ENCODE peak calls at places on chromosomes 11 and 22, in ten cellular contexts. A is mammary epithelial cell, V is mesenchymal stem cell, H is fibroblast of lung, Q is GM23248, N is HCT116, Y is PC-3, F is adipocyte, R is neuronal stem cell, O is MM.1S. M is an unnamed sample. For H3K4me1, the result is how much of the 10 kb centered on the place peaks cover.

GRCh38 chr22:21568207-21569075 is 927 bp downstream of the UBE2L3 start:
- DNase-seq in A (no peak), V (peak), H (peak), Q (peak), N (no peak), Y (no peak), F (peak), R (no peak), O (peak), M (peak)

GRCh38 chr22:42001127-42001526 is 2.5 kb downstream of the WBP2NL start:
- DNase-seq in A (no peak), V (peak), H (no peak), Q (peak), N (no peak), Y (no peak), F (no peak), R (no peak), O (no peak), M (peak)

GRCh38 chr11:123421589-123421988 is 8.5 kb upstream of the GRAMD1B start:
- DNase-seq in A (no peak), V (no peak), H (no peak), Q (no peak), N (no peak), Y (no peak), F (no peak), R (no peak), O (no peak), M (no peak)

GRCh38 chr11:116851631-116852030 is 14.2 kb upstream of the APOA1 start:
- DNase-seq in A (no peak), V (no peak), H (peak), Q (no peak), N (no peak), Y (no peak), F (no peak), R (no peak), O (no peak), M (no peak)

GRCh38 chr11:67545280-67545679 is 22.0 kb upstream of the CABP2 start:
- DNase-seq in A (no peak), V (no peak), H (no peak), Q (no peak), N (no peak), Y (no peak), F (no peak), R (no peak), O (no peak), M (peak)

GRCh38 chr22:20299736-20300136 is 20.1 kb downstream of the DGCR6L start:
- DNase-seq in A (peak), V (peak), H (no peak), Q (peak), N (no peak), Y (peak), F (no peak), R (no peak), O (no peak), M (no peak)

GRCh38 chr22:32389685-32390084 is 22.4 kb downstream of the RTCB start:
- DNase-seq in A (no peak), V (peak), H (no peak), Q (peak), N (no peak), Y (no peak), F (peak), R (no peak), O (no peak), M (peak)

GRCh38 chr11:43920598-43921419 is 21.6 kb upstream of the C11orf96 start:
- DNase-seq in A (peak), V (peak), H (peak), Q (peak), N (peak), Y (peak), F (peak), R (no peak), O (peak), M (no peak)

GRCh38 chr11:2998073-2998850 is 6.1 kb upstream of the NAP1L4 start:
- DNase-seq in A (no peak), V (no peak), H (no peak), Q (no peak), N (no peak), Y (no peak), F (no peak), R (no peak), O (no peak), M (no peak)

GRCh38 chr11:61702701-61703312 is 22.6 kb downstream of the DAGLA start:
- DNase-seq in A (no peak), V (no peak), H (no peak), Q (no peak), N (no peak), Y (no peak), F (no peak), R (no peak), O (no peak), M (no peak)

GRCh38 chr22:27913162-27913741 is 5.8 kb downstream of the PITPNB start:
- DNase-seq in A (no peak), V (peak), H (no peak), Q (no peak), N (no peak), Y (no peak), F (peak), R (no peak), O (no peak), M (no peak)

GRCh38 chr11:132848336-132848735 is 684.0 kb downstream of the OPCML start:
- DNase-seq in A (peak), V (no peak), H (peak), Q (peak), N (no peak), Y (no peak), F (peak), R (no peak), O (no peak), M (no peak)

GRCh38 chr11:68927280-68928107 is 23.8 kb downstream of the IGHMBP2 start:
- DNase-seq in A (no peak), V (no peak), H (peak), Q (no peak), N (no peak), Y (no peak), F (peak), R (no peak), O (no peak), M (no peak)

GRCh38 chr11:8332196-8332595 is 68.5 kb upstream of the LMO1 start:
- DNase-seq in A (no peak), V (no peak), H (no peak), Q (no peak), N (no peak), Y (no peak), F (no peak), R (no peak), O (no peak), M (no peak)

GRCh38 chr11:2176389-2176900 is 4.8 kb upstream of the TH start:
- DNase-seq in A (no peak), V (no peak), H (peak), Q (no peak), N (no peak), Y (no peak), F (no peak), R (no peak), O (no peak), M (no peak)

GRCh38 chr22:36384766-36385400 is 2.9 kb downstream of the MYH9 start:
- DNase-seq in A (no peak), V (peak), H (peak), Q (peak), N (no peak), Y (no peak), F (peak), R (no peak), O (peak), M (peak)
- H3K9ac ChIP-seq in A (peak), V (peak), H (peak), Q (peak), N (peak), Y (peak), F (peak), R (no peak), O (peak), M (peak)

GRCh38 chr11:19803506-19803998 is 90.9 kb downstream of the NAV2 start:
- DNase-seq in A (peak), V (no peak), H (no peak), Q (no peak), N (no peak), Y (peak), F (no peak), R (no peak), O (no peak), M (no peak)

GRCh38 chr11:19795082-19795481 is 82.4 kb downstream of the NAV2 start:
- DNase-seq in A (no peak), V (no peak), H (no peak), Q (no peak), N (no peak), Y (no peak), F (no peak), R (no peak), O (no peak), M (no peak)

GRCh38 chr11:19800714-19801519 is 88.3 kb downstream of the NAV2 start:
- DNase-seq in A (peak), V (no peak), H (no peak), Q (no peak), N (no peak), Y (peak), F (no peak), R (no peak), O (no peak), M (peak)

GRCh38 chr11:19802773-19803293 is 90.2 kb downstream of the NAV2 start:
- DNase-seq in A (no peak), V (no peak), H (no peak), Q (no peak), N (no peak), Y (no peak), F (no peak), R (no peak), O (no peak), M (no peak)

GRCh38 chr11:19800162-19800561 is 87.5 kb downstream of the NAV2 start:
- DNase-seq in A (no peak), V (no peak), H (no peak), Q (peak), N (no peak), Y (no peak), F (no peak), R (no peak), O (no peak), M (peak)
- H3K4me1 ChIP-seq in A (under half), V (under half), H (under half), Q (under half), N (under half), Y (under half), F (under half), R (under half), O (under half), M (under half)

DNA sequence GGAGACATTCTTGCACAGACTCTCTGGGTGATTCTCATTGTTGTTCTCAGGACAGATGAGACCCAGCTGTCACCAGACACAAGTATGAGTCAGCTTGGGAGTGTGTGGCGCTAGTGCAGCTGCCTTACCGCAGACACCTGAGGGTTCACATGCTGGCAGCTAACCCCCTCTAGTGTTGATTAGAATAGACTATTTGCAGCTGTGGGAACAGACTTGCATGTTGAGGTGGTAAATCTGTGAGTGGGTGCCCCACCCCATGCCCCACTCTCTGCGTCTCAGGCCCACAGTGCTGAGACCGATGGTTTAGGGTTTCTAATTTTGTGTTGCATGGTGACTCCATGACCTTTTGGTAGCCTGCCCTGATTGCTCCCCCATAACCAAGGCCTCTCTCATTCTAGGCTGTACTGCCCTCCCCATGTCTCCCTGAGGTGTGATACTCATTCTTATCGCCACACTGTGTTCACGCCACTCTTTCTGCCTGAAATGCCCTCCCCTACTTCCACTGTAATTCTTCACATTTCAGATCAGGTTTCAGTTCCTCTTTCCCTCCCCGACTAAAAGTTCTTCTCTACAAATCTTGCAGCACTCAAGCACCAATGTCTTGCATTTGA is 73.7 kb upstream of the KIRREL3 start:
- DNase-seq in A (peak), V (peak), H (peak), Q (peak), N (no peak), Y (peak), F (peak), R (peak), O (peak), M (peak)
- H3K9ac ChIP-seq in A (no peak), V (no peak), H (no peak), Q (no peak), N (no peak), Y (no peak), F (no peak), R (no peak), O (peak), M (no peak)

DNA sequence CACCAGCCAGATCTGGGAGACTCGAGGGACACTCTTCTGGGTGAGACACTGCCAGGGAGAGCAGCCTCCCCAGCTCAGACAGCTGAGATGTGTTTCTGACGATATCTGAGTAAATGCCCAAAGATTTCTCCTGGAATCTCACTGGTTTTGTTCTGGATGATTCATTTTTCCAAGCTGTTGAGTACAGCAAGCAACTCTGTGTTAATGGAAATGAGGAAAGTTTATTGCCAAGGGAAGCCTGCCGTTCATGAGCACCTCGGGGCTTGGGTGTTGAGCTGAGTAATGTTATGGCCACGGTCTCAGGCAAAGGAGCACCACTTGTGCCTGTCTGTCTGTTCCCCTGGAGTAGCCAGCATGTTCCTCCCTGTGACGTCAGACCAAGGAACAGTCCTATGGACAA is 1132.4 kb downstream of the BRD1 start:
- DNase-seq in A (no peak), V (no peak), H (peak), Q (peak), N (no peak), Y (no peak), F (no peak), R (no peak), O (no peak), M (no peak)
- H3K4me1 ChIP-seq in A (under half), V (under half), H (under half), Q (under half), N (under half), Y (under half), F (under half), R (under half), O (under half), M (under half)

GRCh38 chr11:122099345-122100045 is 16.5 kb downstream of the BLID start:
- DNase-seq in A (peak), V (peak), H (peak), Q (peak), N (no peak), Y (no peak), F (peak), R (no peak), O (no peak), M (no peak)
- H3K9ac ChIP-seq in A (peak), V (peak), H (peak), Q (peak), N (no peak), Y (peak), F (peak), R (no peak), O (no peak), M (no peak)